ENCODE peak calls at places on chromosomes 5 and 9, in seven cellular contexts. Z is ascending aorta, K is AG09309, M is A673, H is psoas muscle, O is ovary, P is PC-3. A is an unnamed sample.

GRCh38 chr5:73434461-73434860 is 14.1 kb downstream of the FOXD1 start:
- DNase-seq in O (no peak), P (peak), Z (no peak), K (no peak), M (no peak), H (no peak), A (no peak)

GRCh38 chr9:86142973-86143372 is 43.6 kb upstream of the GOLM1 start:
- DNase-seq in O (no peak), K (no peak), H (no peak), P (no peak), Z (no peak), M (no peak), A (no peak)

GRCh38 chr9:123440256-123440655 is 84.3 kb downstream of the CRB2 start:
- DNase-seq in M (no peak), O (no peak), K (no peak), P (no peak), Z (peak), H (no peak), A (no peak)

GRCh38 chr5:92543246-92543645 is 1037.8 kb downstream of the NR2F1-AS1 start:
- DNase-seq in M (no peak), K (no peak), O (no peak), H (no peak), Z (no peak), P (no peak), A (no peak)

GRCh38 chr9:130542457-130543228 is 36.7 kb upstream of the FUBP3 start:
- DNase-seq in K (no peak), O (no peak), Z (no peak), P (peak), H (no peak), M (no peak), A (no peak)

GRCh38 chr5:149576021-149576420 is 5.3 kb upstream of the ARHGEF37 start:
- DNase-seq in K (no peak), Z (peak), H (no peak), P (no peak), M (no peak), O (no peak), A (no peak)

GRCh38 chr9:128628471-128629048 is 28.1 kb downstream of the DYNC2I2 start:
- DNase-seq in H (peak), P (no peak), Z (peak), M (no peak), O (no peak), K (no peak), A (no peak)

GRCh38 chr5:2013301-2014057 is 130.8 kb upstream of the IRX4 start:
- DNase-seq in Z (no peak), K (no peak), H (no peak), O (no peak), M (no peak), P (no peak), A (no peak)

GRCh38 chr5:107674655-107675054 is 3.9 kb upstream of the EFNA5 start:
- DNase-seq in Z (no peak), M (no peak), P (peak), O (no peak), K (no peak), H (no peak), A (no peak)

GRCh38 chr5:120901199-120901598 is 437.1 kb downstream of the PRR16 start:
- DNase-seq in O (no peak), P (peak), K (no peak), Z (no peak), M (no peak), H (no peak), A (no peak)

GRCh38 chr5:171401167-171401947 is 13.7 kb downstream of the NPM1 start:
- DNase-seq in H (no peak), O (no peak), Z (no peak), K (no peak), M (no peak), P (no peak), A (no peak)

GRCh38 chr5:171397190-171397589 is 9.5 kb downstream of the NPM1 start:
- DNase-seq in H (no peak), Z (no peak), M (no peak), P (no peak), O (no peak), K (no peak), A (no peak)

GRCh38 chr5:171395042-171395441 is 7.4 kb downstream of the NPM1 start:
- DNase-seq in O (no peak), H (no peak), M (no peak), Z (no peak), K (no peak), P (no peak), A (no peak)

GRCh38 chr5:171397599-171397998 is 9.9 kb downstream of the NPM1 start:
- DNase-seq in Z (no peak), M (no peak), K (no peak), H (no peak), P (no peak), O (no peak), A (no peak)

DNA sequence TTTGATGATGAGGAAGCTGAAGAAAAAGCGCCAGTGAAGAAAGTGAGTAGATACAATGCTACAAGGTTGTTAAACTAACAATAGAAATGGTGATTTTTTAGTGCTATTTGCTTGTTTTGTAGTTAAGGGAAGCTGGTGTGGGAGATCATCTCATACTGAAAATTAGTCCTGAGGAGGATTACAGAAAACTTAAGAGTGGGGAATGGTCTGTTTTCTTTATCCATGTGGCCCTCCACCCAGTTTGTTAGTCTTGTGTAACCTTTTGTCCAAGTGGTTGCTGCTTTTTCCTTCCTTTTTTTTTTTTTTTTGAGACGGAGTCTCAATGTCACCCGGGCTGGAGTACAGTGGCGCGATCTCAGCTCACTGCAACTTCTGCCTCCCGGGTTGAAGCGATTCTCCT is 12.5 kb downstream of the NPM1 start:
- DNase-seq in H (no peak), P (no peak), M (no peak), O (no peak), Z (no peak), K (no peak), A (no peak)
- H3K4me3 ChIP-seq in H (no peak), P (no peak), M (no peak), O (no peak), Z (no peak), K (no peak), A (no peak)

GRCh38 chr5:59479084-59479483 is 414.4 kb downstream of the PDE4D start:
- DNase-seq in M (no peak), Z (no peak), K (no peak), O (no peak), P (no peak), H (no peak), A (no peak)

GRCh38 chr5:59473611-59474010 is 419.9 kb downstream of the PDE4D start:
- DNase-seq in O (no peak), Z (no peak), K (no peak), H (no peak), M (no peak), P (no peak), A (no peak)
- H3K4me3 ChIP-seq in O (no peak), Z (no peak), K (no peak), H (no peak), M (no peak), P (no peak), A (no peak)

GRCh38 chr9:33817327-33818166 is 587 bp downstream of the UBE2R2 start:
- DNase-seq in P (peak), H (peak), M (peak), Z (peak), O (peak), K (peak), A (no peak)

GRCh38 chr9:33814816-33815215 is 2.1 kb upstream of the UBE2R2 start:
- DNase-seq in Z (no peak), P (no peak), O (no peak), H (no peak), M (no peak), K (no peak), A (no peak)

GRCh38 chr9:33816327-33817252 is at the start of gene UBE2R2:
- DNase-seq in M (peak), P (peak), K (peak), H (peak), Z (peak), O (peak), A (peak)

GRCh38 chr9:33813712-33814641 is 3.0 kb upstream of the UBE2R2 start:
- DNase-seq in O (no peak), M (peak), H (no peak), Z (no peak), P (peak), K (peak), A (no peak)

GRCh38 chr9:33815781-33816180 is 1.2 kb upstream of the UBE2R2 start:
- DNase-seq in P (no peak), M (no peak), K (no peak), Z (no peak), O (no peak), H (no peak), A (no peak)
- H3K4me3 ChIP-seq in P (peak), M (no peak), K (no peak), Z (no peak), O (no peak), H (no peak), A (no peak)

DNA sequence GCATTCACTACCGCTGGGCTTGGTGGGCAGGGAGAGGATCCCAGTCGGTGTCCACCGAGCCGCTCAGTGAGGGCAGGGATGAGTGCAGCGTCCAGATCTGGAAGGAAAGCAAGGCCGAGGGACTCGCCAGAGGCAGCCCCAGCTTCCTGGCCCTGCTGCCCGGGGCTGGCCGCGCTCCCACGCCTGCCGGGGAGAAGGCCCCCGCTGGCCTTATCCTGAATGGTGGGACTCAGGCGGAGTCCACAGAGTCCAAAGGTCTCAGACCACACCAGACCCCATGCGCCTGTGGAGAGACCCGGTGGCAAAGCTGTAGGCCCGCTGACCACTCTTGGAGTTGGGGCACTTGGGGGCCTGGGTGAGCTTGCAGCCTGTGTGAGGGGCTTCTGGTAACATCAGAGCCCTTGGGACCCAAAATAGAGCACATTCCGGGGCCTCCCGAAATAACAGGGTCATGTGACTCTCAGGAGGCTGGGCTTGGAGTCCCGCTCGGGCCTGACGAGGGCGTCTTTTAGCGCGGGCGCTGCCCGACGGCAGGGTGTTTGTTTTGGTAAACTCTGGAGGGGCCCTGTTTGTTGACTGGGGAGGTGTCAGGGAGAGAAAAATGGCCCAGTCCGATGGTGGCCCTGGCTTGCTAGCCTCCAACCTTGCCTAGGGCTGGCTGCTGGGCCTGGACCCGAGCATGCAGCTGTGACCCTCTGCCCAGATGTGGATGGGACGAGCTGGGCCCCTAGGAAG is 2.8 kb downstream of the RXRA start:
- DNase-seq in M (no peak), P (no peak), H (peak), O (peak), Z (peak), K (no peak), A (no peak)
- H3K4me3 ChIP-seq in M (peak), P (no peak), H (peak), O (peak), Z (peak), K (peak), A (peak)

A was measured in esophagus squamous epithelium.